ENCODE peak calls at places on chromosome 15, in seven cellular contexts. One of them, this sample, is unnamed.

GRCh38 chr15:77239892-77240608 is 169.1 kb upstream of the TSPAN3 start:
- DNase-seq in transverse colon: no peak
- DNase-seq in ascending aorta: no peak
- DNase-seq in CD8-positive, alpha-beta T cell: no peak
- DNase-seq in spleen: no peak
- DNase-seq in astrocyte: no peak
- DNase-seq in psoas muscle: no peak
- DNase-seq in this sample: no peak

GRCh38 chr15:65342493-65342892 is 35.3 kb downstream of the IGDCC3 start:
- DNase-seq in CD8-positive, alpha-beta T cell: no peak
- DNase-seq in transverse colon: no peak
- DNase-seq in astrocyte: no peak
- DNase-seq in ascending aorta: no peak
- DNase-seq in spleen: peak; percentile 47
- DNase-seq in psoas muscle: peak; percentile 28
- DNase-seq in this sample: no peak

GRCh38 chr15:61138151-61138550 is 91.0 kb downstream of the RORA start:
- DNase-seq in ascending aorta: no peak
- DNase-seq in spleen: no peak
- DNase-seq in transverse colon: no peak
- DNase-seq in astrocyte: peak; percentile 51
- DNase-seq in CD8-positive, alpha-beta T cell: no peak
- DNase-seq in psoas muscle: no peak
- DNase-seq in this sample: no peak

GRCh38 chr15:83565553-83566159 is 88.3 kb upstream of the ADAMTSL3 start:
- DNase-seq in spleen: no peak
- DNase-seq in transverse colon: no peak
- DNase-seq in CD8-positive, alpha-beta T cell: no peak
- DNase-seq in astrocyte: no peak
- DNase-seq in ascending aorta: no peak
- DNase-seq in psoas muscle: no peak
- DNase-seq in this sample: peak; percentile 34

GRCh38 chr15:55741592-55742497 is 1.1 kb downstream of the PRTG start:
- DNase-seq in spleen: no peak
- DNase-seq in ascending aorta: no peak
- DNase-seq in CD8-positive, alpha-beta T cell: no peak
- DNase-seq in astrocyte: no peak
- DNase-seq in psoas muscle: peak; percentile 59
- DNase-seq in transverse colon: no peak
- DNase-seq in this sample: peak; percentile 48

GRCh38 chr15:94840794-94841587 is 609.6 kb downstream of the MCTP2 start:
- DNase-seq in psoas muscle: no peak
- DNase-seq in astrocyte: peak; percentile 83
- DNase-seq in transverse colon: peak; percentile 18
- DNase-seq in ascending aorta: peak; percentile 57
- DNase-seq in CD8-positive, alpha-beta T cell: no peak
- DNase-seq in spleen: no peak
- DNase-seq in this sample: no peak

GRCh38 chr15:97961067-97961954 is 808 bp downstream of the ARRDC4 start:
- DNase-seq in ascending aorta: no peak
- DNase-seq in transverse colon: peak; percentile 66
- DNase-seq in psoas muscle: peak; percentile 81
- DNase-seq in spleen: peak; percentile 91
- DNase-seq in CD8-positive, alpha-beta T cell: no peak
- DNase-seq in astrocyte: no peak
- DNase-seq in this sample: peak; percentile 48

GRCh38 chr15:68379759-68380290 is 52.1 kb downstream of the ITGA11 start:
- DNase-seq in spleen: no peak
- DNase-seq in ascending aorta: no peak
- DNase-seq in astrocyte: no peak
- DNase-seq in CD8-positive, alpha-beta T cell: no peak
- DNase-seq in transverse colon: no peak
- DNase-seq in psoas muscle: no peak
- DNase-seq in this sample: no peak

GRCh38 chr15:55407631-55407948 is 569 bp downstream of the CCPG1 start:
- DNase-seq in spleen: no peak
- DNase-seq in astrocyte: peak; percentile 18
- DNase-seq in ascending aorta: no peak
- DNase-seq in psoas muscle: no peak
- DNase-seq in transverse colon: no peak
- DNase-seq in CD8-positive, alpha-beta T cell: no peak
- DNase-seq in this sample: no peak

GRCh38 chr15:85750807-85751730 is 43.7 kb downstream of the KLHL25 start:
- DNase-seq in astrocyte: no peak
- DNase-seq in psoas muscle: peak; percentile 59
- DNase-seq in ascending aorta: no peak
- DNase-seq in spleen: peak; percentile 74
- DNase-seq in transverse colon: no peak
- DNase-seq in CD8-positive, alpha-beta T cell: no peak
- DNase-seq in this sample: no peak

GRCh38 chr15:80659375-80659774 is 35.7 kb upstream of the ABHD17C start:
- DNase-seq in transverse colon: no peak
- DNase-seq in CD8-positive, alpha-beta T cell: no peak
- DNase-seq in ascending aorta: no peak
- DNase-seq in spleen: no peak
- DNase-seq in psoas muscle: no peak
- DNase-seq in astrocyte: no peak
- DNase-seq in this sample: no peak

GRCh38 chr15:80436511-80437307 is 32.5 kb downstream of the ARNT2 start:
- DNase-seq in astrocyte: peak; percentile 73
- DNase-seq in ascending aorta: no peak
- DNase-seq in transverse colon: no peak
- DNase-seq in CD8-positive, alpha-beta T cell: no peak
- DNase-seq in psoas muscle: no peak
- DNase-seq in spleen: peak; percentile 32
- DNase-seq in this sample: peak; percentile 80

GRCh38 chr15:87902772-87903388 is 353.7 kb downstream of the NTRK3 start:
- DNase-seq in psoas muscle: no peak
- DNase-seq in ascending aorta: peak; percentile 41
- DNase-seq in spleen: no peak
- DNase-seq in transverse colon: no peak
- DNase-seq in astrocyte: no peak
- DNase-seq in CD8-positive, alpha-beta T cell: no peak
- DNase-seq in this sample: no peak

GRCh38 chr15:88998980-88999713 is 86.0 kb upstream of the MFGE8 start:
- DNase-seq in ascending aorta: no peak
- DNase-seq in CD8-positive, alpha-beta T cell: no peak
- DNase-seq in psoas muscle: no peak
- DNase-seq in spleen: no peak
- DNase-seq in transverse colon: no peak
- DNase-seq in astrocyte: no peak
- DNase-seq in this sample: no peak

GRCh38 chr15:35746121-35746520 is 200.2 kb upstream of the DPH6 start:
- DNase-seq in astrocyte: peak; percentile 77
- DNase-seq in spleen: no peak
- DNase-seq in psoas muscle: no peak
- DNase-seq in CD8-positive, alpha-beta T cell: no peak
- DNase-seq in transverse colon: no peak
- DNase-seq in ascending aorta: no peak
- DNase-seq in this sample: no peak

GRCh38 chr15:64699767-64700388 is 75.5 kb downstream of the RBPMS2 start:
- DNase-seq in transverse colon: no peak
- DNase-seq in ascending aorta: no peak
- DNase-seq in astrocyte: peak; percentile 36
- DNase-seq in psoas muscle: peak; percentile 76
- DNase-seq in spleen: peak; percentile 54
- DNase-seq in CD8-positive, alpha-beta T cell: no peak
- DNase-seq in this sample: no peak

GRCh38 chr15:31080618-31081017 is 20.9 kb downstream of the TRPM1 start:
- DNase-seq in psoas muscle: peak; percentile 76
- DNase-seq in astrocyte: no peak
- DNase-seq in transverse colon: peak; percentile 42
- DNase-seq in CD8-positive, alpha-beta T cell: peak; percentile 3
- DNase-seq in spleen: no peak
- DNase-seq in ascending aorta: no peak
- DNase-seq in this sample: no peak

GRCh38 chr15:49441816-49442215 is 18.8 kb downstream of the FGF7 start:
- DNase-seq in CD8-positive, alpha-beta T cell: no peak
- DNase-seq in spleen: no peak
- DNase-seq in psoas muscle: no peak
- DNase-seq in astrocyte: no peak
- DNase-seq in transverse colon: no peak
- DNase-seq in ascending aorta: no peak
- DNase-seq in this sample: no peak

GRCh38 chr15:71874245-71874644 is 63.9 kb downstream of the NR2E3 start:
- DNase-seq in ascending aorta: no peak
- DNase-seq in spleen: no peak
- DNase-seq in psoas muscle: no peak
- DNase-seq in CD8-positive, alpha-beta T cell: no peak
- DNase-seq in astrocyte: no peak
- DNase-seq in transverse colon: no peak
- DNase-seq in this sample: no peak

GRCh38 chr15:64092864-64093626 is 593 bp downstream of the CIAO2A start:
- DNase-seq in spleen: peak; percentile 88
- DNase-seq in CD8-positive, alpha-beta T cell: no peak
- DNase-seq in transverse colon: peak; percentile 64
- DNase-seq in astrocyte: peak; percentile 74
- DNase-seq in ascending aorta: no peak
- DNase-seq in psoas muscle: peak; percentile 75
- DNase-seq in this sample: peak; percentile 53

GRCh38 chr15:80635953-80636352 is 59.2 kb upstream of the ABHD17C start:
- DNase-seq in transverse colon: no peak
- DNase-seq in CD8-positive, alpha-beta T cell: no peak
- DNase-seq in spleen: no peak
- DNase-seq in astrocyte: no peak
- DNase-seq in ascending aorta: no peak
- DNase-seq in psoas muscle: no peak
- DNase-seq in this sample: no peak

GRCh38 chr15:90659481-90659880 is 57.7 kb upstream of the BLM start:
- DNase-seq in spleen: no peak
- DNase-seq in transverse colon: no peak
- DNase-seq in CD8-positive, alpha-beta T cell: no peak
- DNase-seq in ascending aorta: no peak
- DNase-seq in astrocyte: no peak
- DNase-seq in psoas muscle: no peak
- DNase-seq in this sample: no peak

GRCh38 chr15:99452728-99453643 is 112.8 kb upstream of the MEF2A start:
- DNase-seq in astrocyte: peak; percentile 51
- DNase-seq in psoas muscle: peak; percentile 92
- DNase-seq in CD8-positive, alpha-beta T cell: no peak
- DNase-seq in spleen: peak; percentile 92
- DNase-seq in ascending aorta: peak; percentile 87
- DNase-seq in transverse colon: peak; percentile 67
- DNase-seq in this sample: peak; percentile 52

GRCh38 chr15:78619022-78619950 is 1.5 kb downstream of the CHRNA3 start:
- DNase-seq in spleen: no peak
- DNase-seq in astrocyte: no peak
- DNase-seq in transverse colon: no peak
- DNase-seq in psoas muscle: no peak
- DNase-seq in CD8-positive, alpha-beta T cell: no peak
- DNase-seq in ascending aorta: no peak
- DNase-seq in this sample: no peak

GRCh38 chr15:63583027-63583426 is 14.2 kb upstream of the FBXL22 start:
- DNase-seq in astrocyte: peak; percentile 92
- DNase-seq in ascending aorta: no peak
- DNase-seq in psoas muscle: no peak
- DNase-seq in spleen: no peak
- DNase-seq in CD8-positive, alpha-beta T cell: no peak
- DNase-seq in transverse colon: no peak
- DNase-seq in this sample: no peak

GRCh38 chr15:34621675-34622074 is 38.2 kb upstream of the GOLGA8B start:
- DNase-seq in astrocyte: peak; percentile 35
- DNase-seq in spleen: no peak
- DNase-seq in CD8-positive, alpha-beta T cell: no peak
- DNase-seq in ascending aorta: no peak
- DNase-seq in psoas muscle: no peak
- DNase-seq in transverse colon: no peak
- DNase-seq in this sample: no peak
- TF ChIP-seq CTCF in astrocyte: peak; percentile 63
- TF ChIP-seq CTCF in spleen: peak; percentile 13
- TF ChIP-seq CTCF in CD8-positive, alpha-beta T cell: no peak
- TF ChIP-seq CTCF in ascending aorta: no peak
- TF ChIP-seq CTCF in psoas muscle: peak; percentile 49
- TF ChIP-seq CTCF in transverse colon: peak; percentile 9
- TF ChIP-seq CTCF in this sample: no peak

GRCh38 chr15:73284073-73284472 is 84.7 kb downstream of the HCN4 start:
- DNase-seq in astrocyte: peak; percentile 9
- DNase-seq in CD8-positive, alpha-beta T cell: no peak
- DNase-seq in psoas muscle: no peak
- DNase-seq in spleen: no peak
- DNase-seq in ascending aorta: no peak
- DNase-seq in transverse colon: no peak
- DNase-seq in this sample: no peak
- TF ChIP-seq CTCF in astrocyte: no peak
- TF ChIP-seq CTCF in CD8-positive, alpha-beta T cell: no peak
- TF ChIP-seq CTCF in psoas muscle: peak; percentile 12
- TF ChIP-seq CTCF in spleen: no peak
- TF ChIP-seq CTCF in ascending aorta: no peak
- TF ChIP-seq CTCF in transverse colon: no peak
- TF ChIP-seq CTCF in this sample: no peak

DNA sequence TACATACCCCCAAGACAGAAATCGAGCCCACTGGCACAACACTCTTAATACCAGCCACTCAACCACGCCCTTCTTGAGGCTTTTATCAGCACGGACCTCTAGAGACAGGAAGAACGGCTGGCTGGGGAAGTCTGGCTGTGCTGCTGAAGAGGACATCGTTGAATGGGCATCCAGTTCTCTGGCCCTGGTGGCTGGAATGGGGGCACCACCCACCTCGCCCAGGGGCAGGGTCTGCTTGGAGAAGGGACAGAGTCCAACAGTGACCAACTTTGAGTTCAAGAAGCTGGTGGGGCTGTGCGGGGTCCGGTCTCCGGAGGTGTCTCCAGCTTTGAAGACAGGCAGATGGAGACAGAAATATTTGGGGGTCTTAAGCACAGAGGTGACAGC is 77.5 kb downstream of the ATP10A start:
- DNase-seq in psoas muscle: no peak
- DNase-seq in transverse colon: no peak
- DNase-seq in ascending aorta: no peak
- DNase-seq in CD8-positive, alpha-beta T cell: no peak
- DNase-seq in astrocyte: no peak
- DNase-seq in spleen: no peak
- DNase-seq in this sample: no peak
- TF ChIP-seq CTCF in psoas muscle: no peak
- TF ChIP-seq CTCF in transverse colon: no peak
- TF ChIP-seq CTCF in ascending aorta: no peak
- TF ChIP-seq CTCF in CD8-positive, alpha-beta T cell: no peak
- TF ChIP-seq CTCF in astrocyte: no peak
- TF ChIP-seq CTCF in spleen: no peak
- TF ChIP-seq CTCF in this sample: no peak

DNA sequence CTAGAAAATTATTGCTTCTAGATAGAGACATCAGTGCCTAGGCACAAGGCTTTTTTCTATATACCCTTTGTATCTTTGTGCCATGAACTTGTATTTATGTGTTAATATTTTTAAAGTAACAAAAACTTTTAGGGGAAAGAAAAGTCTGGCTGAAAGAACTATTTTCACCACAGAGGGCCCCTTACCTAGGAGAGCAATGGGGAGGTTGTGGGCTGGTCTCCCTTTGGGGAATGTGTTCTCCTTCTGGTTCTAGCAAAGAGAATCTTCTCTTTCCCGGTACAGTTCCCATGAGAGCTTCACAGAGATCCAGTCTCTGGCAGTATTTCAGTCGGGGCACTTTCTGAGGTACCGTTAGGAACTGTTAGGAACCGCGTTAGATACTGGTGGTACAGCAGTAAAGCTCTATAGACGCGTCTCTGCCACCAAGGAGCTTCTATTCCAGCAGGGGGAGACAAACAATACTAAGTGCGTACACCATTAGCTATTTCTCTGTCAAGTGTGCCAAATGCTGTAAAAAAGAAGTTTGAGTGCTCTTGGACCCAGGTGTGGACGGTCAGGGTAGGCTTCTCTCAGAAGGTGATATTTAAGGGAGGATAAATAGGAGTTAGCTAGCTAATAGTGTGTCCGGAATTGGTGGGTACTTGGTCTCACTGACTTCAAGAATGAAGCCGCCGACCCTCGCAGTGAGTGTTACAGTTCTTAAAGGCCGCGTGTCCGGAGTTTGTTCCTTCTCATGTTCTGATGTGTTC is 4.6 kb upstream of the EPB42 start:
- DNase-seq in spleen: no peak
- DNase-seq in transverse colon: peak; percentile 18
- DNase-seq in CD8-positive, alpha-beta T cell: peak; percentile 17
- DNase-seq in ascending aorta: no peak
- DNase-seq in psoas muscle: no peak
- DNase-seq in astrocyte: peak; percentile 44
- DNase-seq in this sample: peak; percentile 40
- TF ChIP-seq CTCF in spleen: peak; percentile 81
- TF ChIP-seq CTCF in transverse colon: peak; percentile 60
- TF ChIP-seq CTCF in CD8-positive, alpha-beta T cell: peak; percentile 73
- TF ChIP-seq CTCF in ascending aorta: peak; percentile 68
- TF ChIP-seq CTCF in psoas muscle: peak; percentile 87
- TF ChIP-seq CTCF in astrocyte: peak; percentile 84
- TF ChIP-seq CTCF in this sample: peak; percentile 27

This sample was measured in Calu3.